ENCODE peak calls at places on chromosomes 4 and X, in five cellular contexts. G is lower lobe of right lung, A is HFF-Myc, V is spleen, X is ovary. J is an unnamed sample.

GRCh38 chr4:41135761-41136160 is 78.6 kb downstream of the APBB2 start:
- DNase-seq in A (no peak), V (no peak), X (no peak), G (no peak), J (no peak)

GRCh38 chr4:7897811-7898210 is 41.9 kb downstream of the AFAP1 start:
- DNase-seq in G (no peak), V (no peak), X (no peak), A (no peak), J (no peak)

GRCh38 chr4:114595207-114595606 is 3.4 kb upstream of the UGT8 start:
- DNase-seq in V (no peak), G (no peak), A (no peak), X (no peak), J (no peak)

GRCh38 chrX:96752776-96753175 is 68.1 kb downstream of the DIAPH2 start:
- DNase-seq in G (peak; percentile 42), X (no peak), A (no peak), V (no peak), J (no peak)

GRCh38 chrX:49876750-49877149 is 2.5 kb upstream of the USP27X start:
- DNase-seq in A (no peak), V (no peak), G (no peak), X (no peak), J (peak; percentile 20)

GRCh38 chr4:83889802-83890201 is 353.9 kb downstream of the GPAT3 start:
- DNase-seq in X (no peak), V (no peak), G (no peak), A (peak; percentile 4), J (no peak)

GRCh38 chr4:29966386-29966785 is 753.8 kb upstream of the PCDH7 start:
- DNase-seq in X (no peak), G (no peak), A (no peak), V (no peak), J (no peak)

GRCh38 chrX:110914281-110914680 is 118.7 kb upstream of the CHRDL1 start:
- DNase-seq in A (no peak), V (no peak), G (no peak), X (no peak), J (no peak)

GRCh38 chr4:2634014-2634413 is 97.6 kb downstream of the FAM193A start:
- DNase-seq in A (no peak), V (no peak), X (no peak), G (peak; percentile 12), J (no peak)

GRCh38 chr4:155777971-155778710 is 19.3 kb downstream of the GUCY1B1 start:
- DNase-seq in A (no peak), G (no peak), X (no peak), V (no peak), J (no peak)

GRCh38 chr4:75513529-75514130 is 573 bp downstream of the RCHY1 start:
- DNase-seq in A (no peak), G (no peak), X (no peak), V (peak; percentile 73), J (no peak)

GRCh38 chrX:30310429-30311206 is 1.4 kb upstream of the NR0B1 start:
- DNase-seq in A (no peak), G (no peak), X (no peak), V (no peak), J (no peak)

GRCh38 chr4:184932343-184932742 is 85.9 kb upstream of the HELT start:
- DNase-seq in V (no peak), G (no peak), X (no peak), A (no peak), J (no peak)

GRCh38 chr4:7068883-7069282 is 1.0 kb upstream of the GRPEL1 start:
- DNase-seq in A (no peak), V (peak; percentile 87), G (no peak), X (peak; percentile 43), J (no peak)

GRCh38 chr4:145019346-145019745 is 78.7 kb downstream of the ANAPC10 start:
- DNase-seq in G (no peak), V (no peak), X (no peak), A (no peak), J (no peak)

GRCh38 chr4:102438396-102438795 is 62.8 kb upstream of the NFKB1 start:
- DNase-seq in V (no peak), G (no peak), A (no peak), X (no peak), J (no peak)

GRCh38 chrX:38890963-38891362 is 89.7 kb downstream of the MID1IP1 start:
- DNase-seq in A (no peak), G (no peak), V (no peak), X (no peak), J (no peak)

GRCh38 chrX:2162695-2163094 is 338.1 kb downstream of the DHRSX start:
- DNase-seq in V (no peak), A (no peak), X (no peak), G (no peak), J (no peak)

GRCh38 chr4:80839792-80840191 is 190.7 kb upstream of the BMP3 start:
- DNase-seq in X (no peak), V (no peak), A (no peak), G (no peak), J (no peak)

GRCh38 chrX:100829730-100830129 is 9.5 kb downstream of the CSTF2 start:
- DNase-seq in X (no peak), V (no peak), A (no peak), G (no peak), J (peak; percentile 57)

GRCh38 chr4:20299515-20299914 is 47.8 kb downstream of the SLIT2 start:
- DNase-seq in G (no peak), A (no peak), X (no peak), V (no peak), J (peak; percentile 42)

GRCh38 chr4:36159208-36159607 is 85.1 kb downstream of the ARAP2 start:
- DNase-seq in A (no peak), V (no peak), G (no peak), X (no peak), J (peak; percentile 8)
- TF ChIP-seq CTCF in A (no peak), V (no peak), G (no peak), X (no peak), J (peak; percentile 28)

GRCh38 chrX:17967888-17968287 is 106.8 kb upstream of the RAI2 start:
- DNase-seq in A (no peak), V (no peak), G (no peak), X (no peak), J (no peak)

GRCh38 chrX:17964871-17965270 is 103.8 kb upstream of the RAI2 start:
- DNase-seq in A (no peak), V (no peak), X (no peak), G (no peak), J (no peak)

GRCh38 chrX:17968367-17968766 is 107.3 kb upstream of the RAI2 start:
- DNase-seq in G (no peak), V (no peak), X (no peak), A (no peak), J (no peak)
- H3K4me3 ChIP-seq in G (no peak overlapping the region), V (no peak overlapping the region), X (no peak overlapping the region), A (no peak overlapping the region), J (no peak overlapping the region)

GRCh38 chrX:9467181-9467580 is 2.3 kb downstream of the TBL1X start:
- DNase-seq in V (no peak), G (no peak), A (no peak), X (no peak), J (no peak)

GRCh38 chrX:9466115-9466495 is 1.2 kb downstream of the TBL1X start:
- DNase-seq in V (peak; percentile 89), X (peak; percentile 51), A (no peak), G (peak; percentile 64), J (peak; percentile 66)

GRCh38 chrX:9465380-9466114 is 689 bp downstream of the TBL1X start:
- DNase-seq in V (peak; percentile 88), G (peak; percentile 51), X (peak; percentile 42), A (no peak), J (peak; percentile 45)

GRCh38 chrX:9466711-9467110 is 1.9 kb downstream of the TBL1X start:
- DNase-seq in V (no peak), A (no peak), G (no peak), X (no peak), J (no peak)

DNA sequence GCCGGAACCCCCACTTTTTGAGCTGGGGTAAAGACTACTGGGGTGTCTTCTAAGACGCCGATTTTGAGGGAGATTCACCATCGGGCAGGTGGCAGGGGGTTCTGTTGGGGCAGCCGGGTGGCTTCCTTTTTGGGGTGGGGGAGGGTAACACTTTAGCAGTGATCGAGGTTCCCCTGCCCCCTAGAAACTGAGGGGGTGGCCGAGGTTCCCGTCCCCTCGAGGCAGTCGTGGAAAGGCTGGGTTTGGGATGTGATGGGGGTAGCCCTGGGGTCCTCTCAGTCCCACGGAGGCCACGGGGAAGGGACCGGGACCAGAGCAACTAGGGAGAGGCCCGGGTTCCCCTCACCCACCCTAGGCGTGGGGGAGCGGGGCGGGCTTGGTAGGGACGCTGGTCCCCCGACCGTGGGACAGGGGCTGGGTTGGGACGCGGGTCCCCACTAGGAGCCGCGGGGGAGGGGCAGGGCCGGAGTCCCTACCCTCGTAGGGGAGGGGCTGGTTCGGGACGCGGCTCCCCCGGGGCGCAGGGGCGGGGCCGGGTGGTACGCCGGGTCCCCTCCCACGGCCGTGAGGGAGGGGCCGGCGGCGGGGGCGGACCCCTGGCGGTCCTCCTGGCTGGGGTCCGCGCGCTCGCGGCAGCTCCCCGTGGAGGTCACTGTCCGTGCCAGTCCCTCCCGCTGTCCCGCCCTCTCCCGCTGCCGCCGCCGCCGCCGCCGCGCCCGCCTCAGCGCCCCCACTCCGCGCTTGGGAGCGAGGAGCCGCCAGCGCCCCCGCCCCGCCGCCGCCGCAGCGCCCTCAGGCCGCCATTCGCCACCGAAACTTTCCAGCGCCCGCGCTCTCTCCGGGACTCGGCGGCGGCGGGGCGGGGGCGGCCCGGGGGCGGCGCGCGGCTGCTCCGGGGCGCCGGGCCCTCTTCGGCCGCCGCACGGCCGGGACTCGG is at the start of gene TBL1X:
- DNase-seq in A (no peak), X (peak; percentile 78), V (peak; percentile 91), G (peak; percentile 58), J (peak; percentile 77)
- TF ChIP-seq CTCF in A (no peak), X (no peak), V (no peak), G (no peak), J (no peak)

GRCh38 chrX:119759333-119759766 is 962 bp downstream of the SOWAHD start:
- DNase-seq in V (peak; percentile 83), X (no peak), A (no peak), G (no peak), J (no peak)

GRCh38 chrX:119758682-119759332 is 419 bp downstream of the SOWAHD start:
- DNase-seq in A (no peak), X (peak; percentile 24), G (no peak), V (peak; percentile 90), J (peak; percentile 76)

GRCh38 chrX:119762718-119763117 is 4.3 kb downstream of the SOWAHD start:
- DNase-seq in V (peak; percentile 75), X (no peak), G (no peak), A (no peak), J (peak; percentile 53)

GRCh38 chrX:119757979-119758681 is at the start of gene SOWAHD:
- DNase-seq in G (peak; percentile 63), X (peak; percentile 57), V (peak; percentile 90), A (no peak), J (peak; percentile 78)

DNA sequence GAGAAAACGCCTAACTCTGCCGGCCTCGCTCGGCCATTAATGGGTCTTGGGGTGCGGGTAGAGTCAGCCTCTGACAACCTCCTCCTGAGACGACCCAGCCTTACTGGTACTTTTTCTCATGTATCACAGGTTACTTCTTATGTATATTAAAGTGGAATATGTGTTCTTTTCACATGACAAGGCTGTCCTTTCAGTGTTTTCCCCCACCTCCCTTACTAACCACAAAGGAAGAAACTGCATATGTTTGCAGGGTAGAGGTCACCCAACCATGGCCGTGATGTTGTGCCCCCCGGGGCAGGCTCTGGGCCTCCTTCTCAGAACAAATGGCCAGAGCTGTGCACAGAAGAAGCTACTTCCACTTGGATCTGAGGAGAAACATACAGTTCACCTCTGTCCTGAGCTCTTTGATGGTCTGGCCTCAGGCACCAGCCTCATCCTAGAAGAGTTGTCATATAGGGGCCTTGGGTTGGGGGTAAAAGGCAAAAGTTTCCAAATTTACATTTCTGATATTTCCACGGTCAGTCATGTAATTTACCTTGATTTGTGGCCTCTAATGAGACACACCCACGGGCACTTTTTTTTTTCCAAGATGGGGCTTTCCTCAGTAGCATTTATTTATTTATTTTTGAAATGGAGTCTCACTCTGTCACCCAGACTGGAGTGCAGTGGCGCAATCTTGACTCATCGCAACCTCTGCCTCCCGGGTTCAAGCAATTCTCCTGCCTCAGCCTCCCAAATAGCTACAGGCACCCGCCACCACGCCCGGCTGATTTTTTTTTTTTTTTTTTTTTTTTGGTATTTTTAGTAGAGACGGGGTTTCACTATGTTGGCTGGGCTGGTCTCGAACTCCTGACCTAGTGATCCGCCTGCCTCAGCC is 1.9 kb downstream of the SOWAHD start:
- DNase-seq in G (no peak), V (peak; percentile 82), X (no peak), A (no peak), J (peak; percentile 56)
- H3K4me3 ChIP-seq in G (peak overlapping the region; percentile 61), V (peak overlapping the region; percentile 48), X (no peak overlapping the region), A (no peak overlapping the region), J (peak overlapping the region; percentile 56)